ENCODE peak calls at places on chromosome 4, in four cellular contexts. One of them, this sample, is unnamed.

GRCh38 chr4:183444953-183445543 is 612 bp downstream of the CDKN2AIP start:
- DNase-seq in K562: no peak
- DNase-seq in GM12878: no peak
- DNase-seq in HepG2: no peak
- DNase-seq in this sample: peak; percentile 55

GRCh38 chr4:87103691-87104187 is 116.7 kb downstream of the KLHL8 start:
- DNase-seq in K562: no peak
- DNase-seq in GM12878: no peak
- DNase-seq in HepG2: no peak
- DNase-seq in this sample: no peak

GRCh38 chr4:36427696-36428095 is 146.3 kb downstream of the DTHD1 start:
- DNase-seq in K562: no peak
- DNase-seq in GM12878: no peak
- DNase-seq in HepG2: no peak
- DNase-seq in this sample: no peak

GRCh38 chr4:14831447-14831846 is 170.8 kb upstream of the CPEB2 start:
- DNase-seq in K562: no peak
- DNase-seq in GM12878: no peak
- DNase-seq in HepG2: no peak
- DNase-seq in this sample: no peak

GRCh38 chr4:109046549-109047171 is 255.8 kb downstream of the COL25A1 start:
- DNase-seq in K562: no peak
- DNase-seq in GM12878: no peak
- DNase-seq in HepG2: peak; percentile 0
- DNase-seq in this sample: no peak

GRCh38 chr4:128288689-128289106 is 1.1 kb upstream of the PGRMC2 start:
- DNase-seq in K562: no peak
- DNase-seq in GM12878: peak; percentile 17
- DNase-seq in HepG2: no peak
- DNase-seq in this sample: no peak

GRCh38 chr4:5045099-5045498 is 6.2 kb upstream of the STK32B start:
- DNase-seq in K562: no peak
- DNase-seq in GM12878: no peak
- DNase-seq in HepG2: no peak
- DNase-seq in this sample: no peak

GRCh38 chr4:39641451-39641850 is 2.8 kb upstream of the SMIM14 start:
- DNase-seq in K562: no peak
- DNase-seq in GM12878: no peak
- DNase-seq in HepG2: no peak
- DNase-seq in this sample: no peak

GRCh38 chr4:143294310-143294709 is 42.4 kb upstream of the GAB1 start:
- DNase-seq in K562: no peak
- DNase-seq in GM12878: no peak
- DNase-seq in HepG2: no peak
- DNase-seq in this sample: no peak

GRCh38 chr4:185134176-185134869 is 8.7 kb upstream of the SLC25A4 start:
- DNase-seq in K562: peak; percentile 43
- DNase-seq in GM12878: no peak
- DNase-seq in HepG2: peak; percentile 42
- DNase-seq in this sample: no peak

GRCh38 chr4:189202182-189202868 is 738.3 kb upstream of the FRG1 start:
- DNase-seq in K562: peak; percentile 34
- DNase-seq in GM12878: no peak
- DNase-seq in HepG2: peak; percentile 9
- DNase-seq in this sample: peak; percentile 52

GRCh38 chr4:72218953-72219352 is 187.2 kb downstream of the NPFFR2 start:
- DNase-seq in K562: no peak
- DNase-seq in GM12878: no peak
- DNase-seq in HepG2: no peak
- DNase-seq in this sample: no peak

GRCh38 chr4:78565971-78566372 is 14.4 kb downstream of the ANXA3 start:
- DNase-seq in K562: no peak
- DNase-seq in GM12878: no peak
- DNase-seq in HepG2: peak; percentile 92
- DNase-seq in this sample: no peak

GRCh38 chr4:3077796-3078195 is 3.3 kb downstream of the HTT start:
- DNase-seq in K562: no peak
- DNase-seq in GM12878: peak; percentile 86
- DNase-seq in HepG2: no peak
- DNase-seq in this sample: no peak

GRCh38 chr4:153467154-153467896 is 1.2 kb downstream of the TMEM131L start:
- DNase-seq in K562: peak; percentile 68
- DNase-seq in GM12878: peak; percentile 88
- DNase-seq in HepG2: peak; percentile 52
- DNase-seq in this sample: peak; percentile 71

GRCh38 chr4:61521451-61521850 is 321.3 kb downstream of the ADGRL3 start:
- DNase-seq in K562: no peak
- DNase-seq in GM12878: no peak
- DNase-seq in HepG2: no peak
- DNase-seq in this sample: no peak

GRCh38 chr4:87322754-87323153 is at the start of gene HSD17B13:
- DNase-seq in K562: no peak
- DNase-seq in GM12878: no peak
- DNase-seq in HepG2: no peak
- DNase-seq in this sample: no peak

GRCh38 chr4:101393256-101393655 is 45.9 kb upstream of the PPP3CA start:
- DNase-seq in K562: no peak
- DNase-seq in GM12878: no peak
- DNase-seq in HepG2: peak; percentile 10
- DNase-seq in this sample: no peak

GRCh38 chr4:128831526-128832252 is 22.2 kb downstream of the JADE1 start:
- DNase-seq in K562: no peak
- DNase-seq in GM12878: no peak
- DNase-seq in HepG2: peak; percentile 57
- DNase-seq in this sample: no peak

GRCh38 chr4:54657194-54657555 is 582 bp upstream of the KIT start:
- DNase-seq in K562: no peak
- DNase-seq in GM12878: no peak
- DNase-seq in HepG2: no peak
- DNase-seq in this sample: peak; percentile 52

GRCh38 chr4:52081216-52081615 is 30.1 kb downstream of the SPATA18 start:
- DNase-seq in K562: no peak
- DNase-seq in GM12878: no peak
- DNase-seq in HepG2: no peak
- DNase-seq in this sample: no peak

GRCh38 chr4:52071786-52072552 is 20.9 kb downstream of the SPATA18 start:
- DNase-seq in K562: no peak
- DNase-seq in GM12878: no peak
- DNase-seq in HepG2: no peak
- DNase-seq in this sample: no peak

DNA sequence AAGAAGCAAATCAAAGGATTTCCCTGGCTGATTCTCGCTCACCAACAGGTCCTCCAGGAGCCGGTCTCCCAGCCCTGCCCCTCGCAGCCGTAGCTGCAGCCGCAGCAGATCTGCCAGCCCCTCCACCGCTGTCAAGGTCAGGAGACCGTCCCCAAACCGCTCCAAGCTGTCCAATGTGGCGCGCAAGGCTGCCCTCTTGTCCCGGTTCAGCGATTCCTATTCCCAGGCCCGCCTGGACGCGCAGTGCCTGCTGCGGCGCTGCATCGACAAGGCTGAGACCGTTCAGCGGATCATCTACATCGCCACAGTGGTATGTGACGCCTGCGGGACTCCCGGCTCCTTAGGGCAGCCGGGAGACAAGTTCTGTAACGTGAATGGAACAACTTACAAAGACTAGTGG is 25.6 kb downstream of the SPATA18 start:
- DNase-seq in K562: no peak
- DNase-seq in GM12878: no peak
- DNase-seq in HepG2: no peak
- DNase-seq in this sample: peak; percentile 68
- TF ChIP-seq TCF7 in K562: no peak
- TF ChIP-seq TCF7 in GM12878: no peak
- TF ChIP-seq TCF7 in HepG2: no peak
- TF ChIP-seq TCF7 in this sample: no peak

GRCh38 chr4:168139336-168139735 is 47.0 kb downstream of the ANXA10 start:
- DNase-seq in K562: no peak
- DNase-seq in GM12878: no peak
- DNase-seq in HepG2: no peak
- DNase-seq in this sample: no peak
- TF ChIP-seq TCF7 in K562: no peak
- TF ChIP-seq TCF7 in GM12878: no peak
- TF ChIP-seq TCF7 in HepG2: no peak
- TF ChIP-seq TCF7 in this sample: no peak

DNA sequence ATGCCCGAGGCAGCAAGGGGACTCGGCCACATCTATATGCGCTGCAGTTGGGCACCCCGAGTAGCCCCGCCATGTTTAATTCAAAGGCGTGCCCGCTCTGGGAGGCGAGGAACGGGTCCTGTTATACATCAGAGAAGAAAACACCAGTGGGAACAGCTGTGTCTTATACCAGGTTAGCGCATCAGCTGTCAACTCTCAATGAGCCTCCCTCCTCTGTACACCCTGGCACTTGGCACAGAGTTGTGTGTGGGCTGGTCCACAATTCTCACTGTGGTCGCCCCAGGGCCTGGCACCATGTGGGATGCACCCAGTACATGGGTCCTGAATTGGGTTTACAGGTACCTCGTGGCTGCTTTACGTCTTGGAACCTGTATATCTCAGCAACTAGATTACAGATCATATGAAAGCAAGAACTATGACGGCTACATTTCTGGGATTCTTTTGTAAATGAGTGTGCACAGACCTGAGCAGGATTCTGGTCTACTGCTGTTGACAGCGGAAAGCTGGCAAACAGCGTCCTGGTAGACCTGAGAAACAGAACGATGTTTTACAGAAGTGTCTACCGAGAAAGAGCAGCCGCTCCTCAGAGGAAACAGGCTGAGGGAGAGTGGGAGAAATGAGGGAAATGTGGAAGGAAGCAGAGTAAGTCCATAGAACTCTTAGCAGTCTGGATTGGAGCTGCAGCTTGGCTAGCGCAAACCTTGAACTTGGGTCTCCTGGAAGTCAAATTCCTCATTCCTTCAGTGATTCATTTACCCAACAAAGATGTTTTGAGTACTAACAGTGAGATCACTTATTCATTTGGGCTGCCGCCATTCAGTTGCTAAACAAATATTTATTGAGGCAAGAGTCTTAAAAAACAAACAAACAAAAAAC is 51.7 kb downstream of the SEL1L3 start:
- DNase-seq in K562: no peak
- DNase-seq in GM12878: no peak
- DNase-seq in HepG2: peak; percentile 60
- DNase-seq in this sample: no peak
- TF ChIP-seq TCF7 in K562: no peak
- TF ChIP-seq TCF7 in GM12878: no peak
- TF ChIP-seq TCF7 in HepG2: no peak
- TF ChIP-seq TCF7 in this sample: no peak

DNA sequence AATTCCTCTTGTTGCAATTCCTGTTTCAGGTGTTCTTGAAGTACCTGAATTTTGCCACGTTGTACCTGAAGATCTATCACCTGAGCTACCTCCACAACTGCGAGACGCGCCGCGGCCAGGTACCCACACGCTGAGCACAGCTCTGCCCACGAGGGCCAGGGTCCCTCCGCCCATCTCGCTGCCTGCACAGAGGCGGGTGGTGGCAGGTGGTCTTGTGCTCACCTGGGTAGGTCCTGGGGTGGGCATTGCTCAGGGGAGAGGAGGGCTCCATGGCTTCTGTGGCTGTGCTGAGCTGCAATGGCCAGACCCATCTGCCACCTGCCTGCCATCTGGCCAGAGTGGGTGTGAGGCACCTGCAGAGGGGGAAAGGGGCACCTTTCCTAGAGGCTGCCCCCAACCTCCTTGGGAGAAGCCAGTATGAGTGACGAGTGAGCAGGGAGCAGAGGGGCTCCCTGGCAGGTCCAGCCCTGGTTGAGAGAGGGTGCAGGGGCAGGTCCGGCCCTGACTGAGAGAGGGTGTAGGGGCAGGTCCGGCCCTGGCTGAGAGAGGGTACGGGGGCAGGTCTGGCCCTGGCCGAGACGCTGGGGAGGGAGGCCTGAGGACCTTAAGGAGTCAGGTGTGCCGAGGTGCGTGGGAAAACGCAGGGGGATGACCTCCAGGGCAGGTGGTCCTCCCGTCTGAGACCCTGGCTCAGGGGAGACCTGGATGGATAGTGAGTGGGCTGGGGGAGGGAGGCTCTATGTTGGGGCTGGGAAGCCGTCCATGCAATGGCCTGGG is 10.7 kb downstream of the PDE6B start:
- DNase-seq in K562: no peak
- DNase-seq in GM12878: no peak
- DNase-seq in HepG2: no peak
- DNase-seq in this sample: peak; percentile 6
- TF ChIP-seq TCF7 in K562: no peak
- TF ChIP-seq TCF7 in GM12878: no peak
- TF ChIP-seq TCF7 in HepG2: no peak
- TF ChIP-seq TCF7 in this sample: no peak

GRCh38 chr4:174999407-174999806 is 81.2 kb downstream of the ADAM29 start:
- DNase-seq in K562: no peak
- DNase-seq in GM12878: no peak
- DNase-seq in HepG2: no peak
- DNase-seq in this sample: no peak
- TF ChIP-seq TCF7 in K562: no peak
- TF ChIP-seq TCF7 in GM12878: no peak
- TF ChIP-seq TCF7 in HepG2: no peak
- TF ChIP-seq TCF7 in this sample: no peak

DNA sequence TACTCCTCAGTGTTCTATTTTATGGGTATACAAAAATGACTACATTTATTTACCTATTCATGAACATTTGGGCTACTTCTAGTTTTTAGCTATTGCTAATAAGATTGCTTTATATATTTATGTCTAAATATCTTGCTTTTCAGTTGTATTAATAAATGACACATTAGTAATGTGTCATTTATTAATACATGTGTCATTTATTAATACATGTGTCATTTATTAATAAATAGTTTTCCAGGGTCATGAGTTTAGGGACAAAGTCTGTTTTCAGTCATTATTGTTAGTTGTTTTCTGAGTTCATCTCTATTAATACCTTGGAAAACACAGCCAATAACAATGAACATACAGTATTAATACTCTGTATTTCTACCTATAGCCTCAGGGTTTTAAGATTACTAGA is 1630.7 kb upstream of the IGFBP7 start:
- DNase-seq in K562: no peak
- DNase-seq in GM12878: no peak
- DNase-seq in HepG2: no peak
- DNase-seq in this sample: no peak
- TF ChIP-seq TCF7 in K562: no peak
- TF ChIP-seq TCF7 in GM12878: no peak
- TF ChIP-seq TCF7 in HepG2: no peak
- TF ChIP-seq TCF7 in this sample: no peak

DNA sequence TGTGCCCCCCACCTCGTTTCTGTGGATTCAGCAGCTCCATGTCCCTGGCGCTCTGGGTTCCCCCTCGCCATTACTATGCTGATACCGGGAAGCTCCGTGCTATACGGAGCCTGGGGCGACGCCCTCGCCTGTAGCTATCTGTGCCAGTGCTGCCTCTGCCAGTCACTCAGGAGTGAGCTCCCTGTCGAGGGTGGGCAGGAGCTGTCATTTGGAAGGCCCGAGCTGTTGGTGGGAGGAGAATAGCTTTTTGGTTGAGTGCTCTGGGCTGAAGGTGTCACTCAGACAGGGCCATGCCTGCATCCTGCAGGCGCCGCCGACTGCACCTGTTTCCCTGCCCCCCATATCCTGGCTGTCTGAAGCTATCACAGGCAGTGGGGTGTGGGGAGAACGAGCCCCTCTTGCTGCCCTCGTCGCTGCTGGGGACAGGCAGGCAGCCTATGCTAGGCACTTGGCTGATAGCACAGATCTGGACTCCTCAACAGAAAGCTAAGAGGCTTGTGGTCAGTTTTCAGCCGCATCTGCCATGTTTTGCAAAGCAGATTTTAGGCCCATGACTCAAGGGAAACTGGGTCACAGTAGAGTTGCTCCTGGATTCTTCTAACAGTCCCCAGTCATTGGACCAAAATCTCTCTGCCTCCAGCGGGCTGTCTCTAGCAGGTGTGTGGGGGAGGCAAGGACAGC is 31.8 kb downstream of the CPLX1 start:
- DNase-seq in K562: no peak
- DNase-seq in GM12878: no peak
- DNase-seq in HepG2: no peak
- DNase-seq in this sample: no peak
- TF ChIP-seq TCF7 in K562: no peak
- TF ChIP-seq TCF7 in GM12878: no peak
- TF ChIP-seq TCF7 in HepG2: no peak
- TF ChIP-seq TCF7 in this sample: no peak